ENCODE peak calls at places on chromosomes 3 and 15, in six cellular contexts. O is heart right ventricle, F is fibroblast of mammary gland, E is NCI-H526, N is Peyer's patch, Y is GM04504. J is an unnamed sample.

GRCh38 chr15:99343836-99344551 is 92.7 kb downstream of the LRRC28 start:
- DNase-seq in E (no peak), Y (no peak), N (no peak), O (peak), F (no peak), J (no peak)

GRCh38 chr15:51403072-51403878 is 61.8 kb downstream of the GLDN start:
- DNase-seq in E (peak), O (no peak), F (peak), N (no peak), Y (no peak), J (peak)

GRCh38 chr15:94069834-94070233 is 161.5 kb upstream of the MCTP2 start:
- DNase-seq in F (no peak), Y (no peak), O (no peak), E (no peak), N (no peak), J (no peak)

GRCh38 chr15:100901702-100902435 is 17.3 kb upstream of the LRRK1 start:
- DNase-seq in N (no peak), F (no peak), Y (no peak), O (no peak), E (no peak), J (no peak)

GRCh38 chr3:197298858-197299854 is 744 bp upstream of the DLG1 start:
- DNase-seq in E (peak), F (no peak), N (peak), O (peak), Y (no peak), J (no peak)

GRCh38 chr3:124246949-124247348 is 255.0 kb upstream of the ROPN1 start:
- DNase-seq in O (no peak), Y (no peak), E (no peak), N (no peak), F (peak), J (no peak)

GRCh38 chr3:11185564-11186317 is 31.4 kb downstream of the HRH1 start:
- DNase-seq in F (peak), Y (peak), E (no peak), N (no peak), O (peak), J (peak)

GRCh38 chr3:124351430-124352142 is 359.7 kb upstream of the ROPN1 start:
- DNase-seq in O (peak), N (no peak), F (peak), Y (peak), E (peak), J (peak)

GRCh38 chr3:66149269-66149668 is 71.5 kb upstream of the SLC25A26 start:
- DNase-seq in O (no peak), F (peak), Y (no peak), N (no peak), E (no peak), J (no peak)

GRCh38 chr15:32029409-32029861 is 880 bp upstream of the CHRNA7 start:
- DNase-seq in E (peak), F (no peak), O (no peak), Y (no peak), N (peak), J (no peak)

GRCh38 chr3:172383306-172383796 is 64.9 kb downstream of the GHSR start:
- DNase-seq in O (no peak), Y (no peak), E (no peak), N (no peak), F (no peak), J (no peak)

GRCh38 chr3:1195922-1196321 is 103.1 kb downstream of the CNTN6 start:
- DNase-seq in F (peak), O (no peak), N (no peak), Y (peak), E (peak), J (peak)

GRCh38 chr3:54222318-54222717 is 100.0 kb downstream of the CACNA2D3 start:
- DNase-seq in E (no peak), N (no peak), Y (no peak), F (no peak), O (no peak), J (no peak)

GRCh38 chr3:127790009-127790533 is 32.2 kb downstream of the MGLL start:
- DNase-seq in F (no peak), Y (no peak), E (no peak), N (peak), O (no peak), J (no peak)

GRCh38 chr3:149489060-149489690 is 14.7 kb downstream of the TM4SF4 start:
- DNase-seq in O (no peak), Y (no peak), F (no peak), N (no peak), E (peak), J (no peak)